ENCODE peak calls at places on chromosomes 12 and 14, in ten cellular contexts. G is lung, Z is AG04450, P is A549, D is cardiac fibroblast, W is heart right ventricle, E is fibroblast of pulmonary artery, N is GM12878, I is transverse colon, Y is bronchial epithelial cell. C is an unnamed sample.

GRCh38 chr12:116539905-116540482 is 19.2 kb upstream of the MAP1LC3B2 start:
- DNase-seq in W (no peak), D (peak; percentile 24), Z (peak; percentile 53), P (no peak), G (no peak), N (no peak), I (peak; percentile 38), Y (peak; percentile 53), E (peak; percentile 58), C (no peak)

GRCh38 chr14:72736791-72737559 is 156.9 kb downstream of the DPF3 start:
- DNase-seq in Y (no peak), P (no peak), G (no peak), W (no peak), N (no peak), E (no peak), D (no peak), Z (no peak), I (no peak), C (no peak)

GRCh38 chr12:34208331-34209258 is 186.3 kb downstream of the ALG10 start:
- DNase-seq in N (no peak), E (no peak), Y (no peak), W (no peak), D (no peak), I (no peak), G (peak; percentile 23), P (no peak), Z (no peak), C (no peak)

GRCh38 chr14:76767681-76768055 is 6.4 kb downstream of the VASH1 start:
- DNase-seq in Z (no peak), E (no peak), W (no peak), I (no peak), Y (no peak), N (no peak), D (no peak), G (peak; percentile 27), P (no peak), C (no peak)

GRCh38 chr12:99915251-99916082 is 69.3 kb downstream of the ANKS1B start:
- DNase-seq in Y (peak; percentile 39), N (no peak), G (no peak), W (no peak), Z (no peak), P (peak; percentile 22), I (no peak), D (peak; percentile 54), E (peak; percentile 5), C (peak; percentile 18)

GRCh38 chr12:52119398-52120254 is 40.1 kb downstream of the SMIM41 start:
- DNase-seq in E (peak; percentile 16), Y (peak; percentile 37), D (no peak), P (peak; percentile 55), W (no peak), G (peak; percentile 54), Z (no peak), I (peak; percentile 47), N (no peak), C (peak; percentile 94)

GRCh38 chr14:50773632-50774541 is 57.1 kb downstream of the NIN start:
- DNase-seq in P (peak; percentile 63), N (no peak), Y (peak; percentile 60), W (no peak), Z (no peak), G (no peak), E (peak; percentile 44), I (peak; percentile 34), D (peak; percentile 56), C (peak; percentile 52)

GRCh38 chr14:49888293-49888692 is 4.6 kb upstream of the ARF6 start:
- DNase-seq in P (no peak), I (no peak), W (no peak), E (no peak), G (no peak), D (no peak), Z (no peak), Y (no peak), N (no peak), C (no peak)

GRCh38 chr12:121697093-121697698 is 15.4 kb upstream of the TMEM120B start:
- DNase-seq in E (peak; percentile 74), Z (no peak), Y (peak; percentile 57), N (no peak), G (no peak), D (peak; percentile 78), W (peak; percentile 54), P (peak; percentile 54), I (no peak), C (peak; percentile 59)

GRCh38 chr14:26984318-26985177 is 386.7 kb upstream of the NOVA1 start:
- DNase-seq in E (peak; percentile 91), W (peak; percentile 63), D (peak; percentile 80), Z (no peak), Y (peak; percentile 43), N (no peak), G (peak; percentile 55), P (no peak), I (peak; percentile 64), C (peak; percentile 42)

GRCh38 chr12:54447917-54448316 is 25.5 kb downstream of the GTSF1 start:
- DNase-seq in W (no peak), N (no peak), P (no peak), D (no peak), Y (no peak), I (no peak), E (no peak), Z (no peak), G (no peak), C (no peak)
- TF ChIP-seq CTCF in W (no peak), N (no peak), P (no peak), D (no peak), Y (no peak), I (no peak), E (no peak), Z (no peak), G (no peak), C (no peak)

GRCh38 chr14:21202463-21203358 is 46.8 kb upstream of the OR5AU1 start:
- DNase-seq in W (no peak), G (no peak), Y (no peak), N (no peak), P (no peak), E (no peak), I (no peak), D (no peak), Z (no peak), C (no peak)

GRCh38 chr14:21199611-21200570 is 44.0 kb upstream of the OR5AU1 start:
- DNase-seq in Z (peak; percentile 36), G (no peak), W (no peak), E (no peak), Y (peak; percentile 47), I (no peak), P (no peak), N (no peak), D (peak; percentile 49), C (no peak)

GRCh38 chr14:21203470-21204166 is 47.8 kb upstream of the OR5AU1 start:
- DNase-seq in P (no peak), Z (no peak), I (no peak), D (no peak), N (no peak), Y (no peak), W (no peak), E (no peak), G (no peak), C (no peak)

GRCh38 chr14:21201732-21202462 is 46.0 kb upstream of the OR5AU1 start:
- DNase-seq in W (no peak), N (no peak), E (no peak), Y (no peak), G (no peak), I (no peak), D (no peak), P (no peak), Z (no peak), C (no peak)

DNA sequence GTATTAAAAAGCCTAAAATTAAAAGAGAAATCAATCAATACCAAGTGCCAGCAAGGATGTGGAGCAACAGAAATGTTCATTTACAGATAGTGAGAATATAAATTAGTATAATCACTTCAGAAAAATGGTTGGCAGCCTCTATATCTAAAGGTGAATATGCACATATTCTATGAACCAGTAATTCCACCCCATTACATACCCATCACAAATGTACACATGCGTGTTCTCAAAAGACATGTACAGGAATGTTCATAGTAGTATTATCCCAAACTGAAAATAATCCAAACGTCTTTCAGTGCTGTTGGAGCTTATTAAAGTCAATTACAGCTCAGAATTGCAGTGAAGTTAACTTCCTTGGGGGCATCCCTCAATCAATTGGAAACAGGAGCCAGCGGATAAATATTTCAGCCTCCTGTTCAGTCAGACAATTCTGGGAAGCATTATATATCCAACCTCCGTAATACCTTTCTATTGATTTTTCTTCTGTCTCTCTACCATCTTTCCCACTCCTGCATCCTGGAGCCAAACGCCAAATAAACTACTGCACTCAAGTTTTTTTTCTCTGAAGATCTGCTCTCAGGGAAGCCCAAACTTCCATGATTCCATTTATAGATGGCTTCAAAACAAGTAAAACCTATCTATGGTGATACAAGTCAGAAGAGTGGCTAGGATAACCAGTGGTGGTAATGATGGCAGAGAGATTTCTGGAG is 45.0 kb upstream of the OR5AU1 start:
- DNase-seq in Z (no peak), I (no peak), W (no peak), P (no peak), Y (no peak), N (no peak), G (no peak), E (no peak), D (no peak), C (no peak)
- H3K4me3 ChIP-seq in Z (no peak overlapping the region), I (no peak overlapping the region), W (no peak overlapping the region), P (no peak overlapping the region), Y (no peak overlapping the region), N (no peak overlapping the region), G (no peak overlapping the region), E (no peak overlapping the region), D (no peak overlapping the region), C (no peak overlapping the region)

GRCh38 chr12:31011746-31012567 is 61.7 kb upstream of the DDX11 start:
- DNase-seq in D (no peak), P (no peak), Y (no peak), N (no peak), Z (no peak), G (no peak), I (no peak), E (no peak), W (no peak), C (no peak)
- TF ChIP-seq CTCF in D (peak; percentile 28), P (no peak), Y (peak; percentile 26), N (peak; percentile 45), Z (peak; percentile 56), G (no peak), I (no peak), E (peak; percentile 30), W (no peak), C (peak; percentile 58)

GRCh38 chr14:37595809-37596595 is 573 bp downstream of the TTC6 start:
- DNase-seq in E (no peak), W (no peak), G (peak; percentile 86), N (no peak), P (peak; percentile 86), D (no peak), I (peak; percentile 90), Z (no peak), Y (peak; percentile 94), C (peak; percentile 94)

GRCh38 chr14:37592288-37593274 is 2.5 kb downstream of the FOXA1 start:
- DNase-seq in P (no peak), I (peak; percentile 31), G (no peak), D (no peak), Z (no peak), E (no peak), Y (peak; percentile 29), N (no peak), W (no peak), C (peak; percentile 78)

GRCh38 chr14:37594916-37595808 is at the start of the genes FOXA1 and TTC6:
- DNase-seq in I (peak; percentile 65), Z (no peak), E (no peak), G (peak; percentile 70), P (peak; percentile 53), N (no peak), Y (peak; percentile 67), W (no peak), D (no peak), C (peak; percentile 93)

GRCh38 chr14:37593496-37594237 is 1.4 kb downstream of the FOXA1 start:
- DNase-seq in Z (no peak), W (no peak), G (no peak), N (no peak), D (no peak), E (no peak), I (no peak), Y (peak; percentile 50), P (no peak), C (no peak)

GRCh38 chr14:37594238-37594915 is 672 bp downstream of the FOXA1 start:
- DNase-seq in N (no peak), P (peak; percentile 75), G (peak; percentile 84), I (peak; percentile 82), E (peak; percentile 87), W (peak; percentile 34), D (peak; percentile 88), Y (peak; percentile 80), Z (peak; percentile 32), C (peak; percentile 89)
- H3K4me3 ChIP-seq in N (no peak overlapping the region), P (peak overlapping the region; percentile 92), G (peak overlapping the region; percentile 56), I (peak overlapping the region; percentile 66), E (peak overlapping the region; percentile 57), W (peak overlapping the region; percentile 38), D (peak overlapping the region; percentile 57), Y (peak overlapping the region; percentile 49), Z (peak overlapping the region; percentile 61), C (peak overlapping the region; percentile 92)